ENCODE peak calls at places on chromosome 13, in eight cellular contexts. C is myocyte; M is brain microvascular endothelial cell; Z is fibroblast of pulmonary artery; Y is left ventricle myocardium inferior; H is HCEC 1CT; P is GM12891; O is stimulated activated CD4-positive, alpha-beta T cell treated with anti-CD3 and anti-CD28 coated beads, TNF-alpha, amount 100 ng/mL, for 1 hour. L is an unnamed sample.

GRCh38 chr13:92122454-92122853 is 724.0 kb downstream of the GPC5 start:
- DNase-seq in P (no peak), C (no peak), O (no peak), M (no peak), H (no peak), Y (no peak), Z (peak; percentile 10), L (no peak)

GRCh38 chr13:30870049-30870884 is 35.8 kb upstream of the MEDAG start:
- DNase-seq in Y (peak; percentile 64), Z (peak; percentile 99), M (peak; percentile 99), P (peak; percentile 33), O (no peak), C (peak; percentile 98), H (peak; percentile 99), L (no peak)

GRCh38 chr13:63190742-63191141 is 1775.1 kb upstream of the PCDH20 start:
- DNase-seq in M (peak; percentile 77), P (no peak), Z (peak; percentile 49), O (no peak), H (no peak), C (peak; percentile 34), Y (no peak), L (no peak)

GRCh38 chr13:41833201-41833600 is 127.7 kb downstream of the VWA8 start:
- DNase-seq in Y (no peak), Z (no peak), M (no peak), H (no peak), C (no peak), P (no peak), O (no peak), L (no peak)

GRCh38 chr13:112627161-112627560 is 39.2 kb upstream of the TUBGCP3 start:
- DNase-seq in C (no peak), H (no peak), Y (no peak), P (no peak), O (no peak), M (no peak), Z (no peak), L (no peak)

GRCh38 chr13:83738407-83738806 is 143.9 kb downstream of the SLITRK1 start:
- DNase-seq in P (no peak), Y (no peak), O (no peak), Z (no peak), M (no peak), C (no peak), H (no peak), L (no peak)

GRCh38 chr13:39684531-39685137 is 29.2 kb downstream of the COG6 start:
- DNase-seq in M (no peak), C (peak; percentile 38), O (no peak), Y (no peak), H (peak; percentile 66), P (no peak), Z (peak; percentile 69), L (no peak)

GRCh38 chr13:32501058-32501457 is 37.5 kb downstream of the N4BP2L2 start:
- DNase-seq in Z (no peak), M (no peak), Y (no peak), P (no peak), C (no peak), H (no peak), O (no peak), L (no peak)

L was measured in activated CD4-positive, alpha-beta T cell treated with anti-CD3 and anti-CD28 coated beads for 4 hours.